ENCODE peak calls at places on chromosome 3, in ten cellular contexts. W, Q, R, D, S, I, C, N, G and J are unnamed samples.

GRCh38 chr3:173397161-173398110 is at the start of gene NLGN1:
- DNase-seq in R (peak), N (peak), I (no peak), G (peak), C (peak), W (peak), S (peak), D (peak), Q (no peak), J (peak)

GRCh38 chr3:197154-197855 is 742 bp downstream of the CHL1 start:
- DNase-seq in C (no peak), G (no peak), I (no peak), N (no peak), D (no peak), W (no peak), S (peak), Q (no peak), R (peak), J (peak)

GRCh38 chr3:48405343-48405881 is 24.5 kb downstream of the PLXNB1 start:
- DNase-seq in Q (no peak), C (no peak), W (no peak), I (no peak), R (peak), S (no peak), D (no peak), G (no peak), N (no peak), J (no peak)

GRCh38 chr3:106371605-106372292 is 502.9 kb upstream of the CBLB start:
- DNase-seq in G (no peak), C (no peak), D (peak), N (no peak), I (no peak), S (no peak), R (no peak), Q (no peak), W (no peak), J (no peak)

GRCh38 chr3:31610700-31611275 is 78.1 kb downstream of the STT3B start:
- DNase-seq in W (no peak), I (no peak), D (peak), G (peak), Q (no peak), S (no peak), N (no peak), R (no peak), C (no peak), J (no peak)

GRCh38 chr3:113166719-113167492 is 44.5 kb upstream of the BOC start:
- DNase-seq in R (peak), I (no peak), D (peak), C (peak), W (peak), N (peak), G (peak), S (peak), Q (peak), J (no peak)

GRCh38 chr3:73365756-73366397 is 258.9 kb downstream of the PDZRN3 start:
- DNase-seq in N (no peak), G (no peak), I (no peak), Q (no peak), D (peak), R (peak), S (no peak), C (no peak), W (no peak), J (no peak)

GRCh38 chr3:52874869-52875588 is 22.3 kb downstream of the STIMATE start:
- DNase-seq in D (no peak), S (no peak), C (no peak), N (no peak), Q (no peak), R (no peak), G (no peak), I (no peak), W (no peak), J (no peak)

GRCh38 chr3:39879581-39879980 is 70.2 kb downstream of the MYRIP start:
- DNase-seq in W (peak), I (no peak), G (no peak), Q (no peak), C (no peak), N (no peak), R (no peak), S (no peak), D (no peak), J (no peak)

GRCh38 chr3:149701206-149701976 is 43.6 kb upstream of the WWTR1 start:
- DNase-seq in D (no peak), S (no peak), W (no peak), I (peak), G (no peak), N (no peak), C (no peak), Q (no peak), R (no peak), J (no peak)

GRCh38 chr3:73868688-73869315 is 244.1 kb upstream of the PDZRN3 start:
- DNase-seq in R (no peak), W (peak), Q (peak), N (peak), C (peak), I (no peak), S (peak), D (peak), G (peak), J (peak)

GRCh38 chr3:100149130-100149529 is 34.8 kb upstream of the FILIP1L start:
- DNase-seq in S (no peak), R (no peak), W (no peak), G (no peak), N (no peak), I (no peak), D (no peak), Q (no peak), C (no peak), J (no peak)

GRCh38 chr3:12670789-12671450 is 7.0 kb upstream of the RAF1 start:
- DNase-seq in W (no peak), S (no peak), G (no peak), N (no peak), Q (no peak), C (no peak), D (no peak), R (peak), I (no peak), J (no peak)

GRCh38 chr3:32912046-32912445 is 39.4 kb upstream of the CCR4 start:
- DNase-seq in W (no peak), G (no peak), I (peak), N (no peak), D (no peak), C (no peak), Q (no peak), R (no peak), S (no peak), J (no peak)

GRCh38 chr3:61896251-61896650 is 334.9 kb downstream of the PTPRG start:
- DNase-seq in S (no peak), D (no peak), N (no peak), R (no peak), I (no peak), Q (no peak), C (no peak), G (no peak), W (no peak), J (no peak)

GRCh38 chr3:179733797-179734196 is 81.0 kb downstream of the USP13 start:
- DNase-seq in I (no peak), N (no peak), C (no peak), S (no peak), W (no peak), R (no peak), D (no peak), G (no peak), Q (no peak), J (no peak)

GRCh38 chr3:82293867-82294266 is 532.4 kb upstream of the GBE1 start:
- DNase-seq in R (no peak), D (no peak), N (no peak), I (peak), G (peak), W (no peak), S (no peak), Q (no peak), C (no peak), J (no peak)

GRCh38 chr3:183291511-183292031 is 38.5 kb downstream of the B3GNT5 start:
- DNase-seq in D (peak), N (no peak), S (no peak), I (no peak), C (no peak), R (no peak), G (peak), Q (no peak), W (no peak), J (no peak)

GRCh38 chr3:16928386-16929132 is 43.8 kb downstream of the PLCL2 start:
- DNase-seq in C (no peak), R (no peak), N (no peak), I (peak), D (no peak), G (no peak), W (no peak), S (no peak), Q (no peak), J (no peak)

GRCh38 chr3:115624029-115624645 is 827 bp downstream of the GAP43 start:
- DNase-seq in C (no peak), G (no peak), D (no peak), I (no peak), N (peak), S (no peak), R (no peak), W (peak), Q (no peak), J (no peak)

GRCh38 chr3:65732060-65732933 is 306.4 kb downstream of the MAGI1 start:
- DNase-seq in R (no peak), Q (peak), S (peak), D (peak), W (peak), I (peak), G (peak), N (no peak), C (no peak), J (peak)

GRCh38 chr3:195182470-195182795 is 88.5 kb downstream of the XXYLT1 start:
- DNase-seq in N (no peak), R (no peak), I (no peak), W (no peak), Q (no peak), S (no peak), C (no peak), G (peak), D (peak), J (no peak)

DNA sequence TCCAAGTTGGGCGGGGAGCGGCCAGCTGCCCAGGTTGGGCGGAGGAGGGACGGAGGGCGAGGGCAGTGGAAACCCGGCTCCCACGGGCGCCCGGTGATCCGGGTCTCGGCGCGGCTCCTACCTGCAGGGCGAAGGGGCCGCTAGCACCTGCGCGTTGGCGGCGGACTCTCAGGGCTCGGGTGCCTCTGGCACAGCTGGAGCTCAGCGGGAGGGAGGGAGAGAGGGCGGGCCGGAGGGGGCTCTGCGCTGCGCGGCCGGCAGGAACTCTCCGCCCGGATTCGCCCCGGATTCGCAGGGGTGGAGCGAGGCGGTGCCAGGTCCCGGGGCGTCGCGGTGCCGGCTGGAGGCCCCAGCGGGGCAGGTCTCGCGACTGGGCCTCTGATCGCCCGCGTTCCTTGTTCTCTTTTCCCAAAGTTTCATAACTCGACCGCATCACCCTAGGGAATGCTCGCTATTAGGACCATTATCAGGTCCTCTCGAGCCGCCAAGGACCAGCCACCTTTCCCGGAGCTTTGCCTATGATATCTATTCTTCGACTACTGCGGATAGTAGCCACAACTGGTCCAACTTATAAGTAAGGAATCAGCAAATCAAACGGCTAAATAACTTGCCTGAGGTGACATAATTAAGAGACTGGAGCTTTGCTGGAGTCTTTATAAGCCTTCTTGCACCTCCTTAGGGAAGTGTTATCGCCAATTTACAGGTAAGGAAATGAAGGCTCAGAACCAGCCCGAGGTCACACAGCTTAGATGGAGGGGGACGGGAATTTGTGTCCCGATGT is at the start of gene PLD1:
- DNase-seq in S (peak), N (peak), W (peak), C (no peak), I (peak), R (peak), G (peak), Q (no peak), D (peak), J (peak)
- TF ChIP-seq CTCF in S (no peak), N (no peak), W (no peak), C (no peak), I (peak), R (no peak), G (no peak), Q (no peak), D (no peak), J (no peak)

GRCh38 chr3:9439331-9439730 is 41.9 kb downstream of the SETD5 start:
- DNase-seq in D (no peak), S (no peak), W (no peak), Q (no peak), I (no peak), N (no peak), G (no peak), C (no peak), R (no peak), J (no peak)

GRCh38 chr3:9441501-9442221 is 44.2 kb downstream of the SETD5 start:
- DNase-seq in W (no peak), N (no peak), D (no peak), G (no peak), I (no peak), R (no peak), Q (no peak), C (no peak), S (no peak), J (no peak)
- TF ChIP-seq CTCF in W (no peak), N (no peak), D (no peak), G (no peak), I (no peak), R (no peak), Q (no peak), C (no peak), S (no peak), J (no peak)

GRCh38 chr3:188929138-188929537 is 242.6 kb upstream of the TPRG1 start:
- DNase-seq in G (peak), W (no peak), D (no peak), C (no peak), Q (no peak), I (no peak), R (no peak), S (no peak), N (no peak), J (no peak)
- TF ChIP-seq CTCF in G (peak), W (no peak), D (peak), C (no peak), Q (peak), I (no peak), R (peak), S (no peak), N (no peak), J (no peak)

DNA sequence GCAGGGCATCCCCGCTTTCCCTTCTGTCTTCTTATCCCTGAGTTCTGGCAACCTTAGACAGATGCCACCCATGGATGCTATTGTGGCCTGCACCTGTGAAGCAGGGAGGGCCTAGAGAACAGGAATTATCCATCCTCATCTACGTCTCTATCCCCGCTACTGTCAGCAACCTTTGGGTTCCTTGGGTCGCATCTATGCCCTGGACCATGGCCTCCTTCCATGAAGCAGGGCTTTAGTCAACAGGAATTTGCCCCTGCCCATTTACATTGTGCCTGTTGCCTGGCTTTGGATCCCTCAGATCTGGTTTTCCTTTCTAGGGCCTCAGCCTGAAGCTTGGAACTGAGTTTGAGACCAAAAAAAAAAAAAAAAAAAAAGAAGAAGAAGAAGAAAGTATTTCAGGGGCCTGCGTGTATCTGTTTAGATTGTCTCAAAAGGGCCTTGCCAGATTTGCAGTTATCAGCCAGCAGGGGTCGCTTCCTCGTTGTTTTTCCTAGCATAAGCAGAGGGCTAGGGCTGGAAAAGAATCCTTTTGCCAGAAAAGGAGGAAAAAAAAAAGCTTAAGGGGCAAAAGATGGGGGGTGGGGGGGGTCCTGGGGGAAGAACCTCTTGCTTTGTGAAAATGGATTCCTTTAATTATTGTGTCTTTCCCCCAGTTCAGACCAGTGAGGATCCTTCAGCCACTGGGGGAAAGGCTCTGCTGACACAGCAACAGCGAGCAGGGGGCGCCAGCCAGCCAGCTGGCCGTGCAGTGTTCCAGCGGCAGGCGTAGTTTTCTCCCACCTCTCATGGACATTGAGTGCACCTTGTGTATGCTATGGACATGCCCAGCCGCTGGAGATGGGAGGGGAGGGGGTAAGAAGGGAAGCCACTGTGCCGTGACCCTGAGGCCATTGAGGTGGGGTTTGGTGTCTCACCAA is 65.7 kb upstream of the ALDH1L1 start:
- DNase-seq in C (no peak), I (peak), N (peak), Q (no peak), R (no peak), G (peak), W (peak), S (peak), D (peak), J (peak)
- TF ChIP-seq CTCF in C (peak), I (peak), N (peak), Q (peak), R (peak), G (peak), W (peak), S (peak), D (peak), J (peak)

GRCh38 chr3:20930034-20930433 is 744.0 kb upstream of the SGO1 start:
- DNase-seq in W (no peak), S (no peak), Q (no peak), N (peak), R (no peak), G (peak), I (peak), D (peak), C (no peak), J (peak)
- TF ChIP-seq CTCF in W (no peak), S (peak), Q (peak), N (peak), R (peak), G (peak), I (peak), D (peak), C (peak), J (peak)

GRCh38 chr3:86245360-86245759 is 745.6 kb downstream of the VGLL3 start:
- DNase-seq in R (no peak), S (no peak), N (no peak), D (no peak), W (no peak), I (no peak), G (peak), C (no peak), Q (no peak), J (no peak)
- TF ChIP-seq CTCF in R (no peak), S (peak), N (peak), D (no peak), W (peak), I (no peak), G (peak), C (no peak), Q (no peak), J (peak)

GRCh38 chr3:119492128-119492527 is 6.2 kb upstream of the TIMMDC1 start:
- DNase-seq in R (no peak), G (no peak), I (no peak), W (no peak), N (no peak), Q (no peak), S (no peak), D (no peak), C (no peak), J (no peak)

GRCh38 chr3:119497824-119498187 is 541 bp upstream of the TIMMDC1 start:
- DNase-seq in N (no peak), C (no peak), W (no peak), G (peak), I (peak), Q (no peak), D (peak), S (peak), R (no peak), J (peak)

GRCh38 chr3:119492810-119493209 is 5.5 kb upstream of the TIMMDC1 start:
- DNase-seq in N (no peak), Q (no peak), W (no peak), C (no peak), I (no peak), D (no peak), R (no peak), S (no peak), G (no peak), J (no peak)

GRCh38 chr3:119498188-119498987 is at the start of gene TIMMDC1:
- DNase-seq in W (peak), Q (peak), G (peak), D (peak), N (peak), S (peak), C (peak), I (peak), R (peak), J (peak)

GRCh38 chr3:119494597-119494996 is 3.8 kb upstream of the TIMMDC1 start:
- DNase-seq in R (no peak), G (peak), Q (no peak), C (no peak), W (no peak), D (no peak), N (no peak), I (no peak), S (no peak), J (no peak)
- TF ChIP-seq CTCF in R (no peak), G (peak), Q (no peak), C (no peak), W (peak), D (no peak), N (no peak), I (no peak), S (no peak), J (peak)

GRCh38 chr3:140922634-140923033 is 19.0 kb upstream of the SLC25A36 start:
- DNase-seq in G (peak), C (no peak), S (no peak), D (peak), W (no peak), N (no peak), Q (no peak), I (peak), R (no peak), J (no peak)
- TF ChIP-seq CTCF in G (peak), C (peak), S (peak), D (peak), W (peak), N (no peak), Q (peak), I (peak), R (peak), J (peak)